ENCODE peak calls at places on chromosomes 3 and 15, in ten cellular contexts. D, Y, W, R, T, H, J, B, K and Z are unnamed samples.

GRCh38 chr3:52176188-52176752 is 21.7 kb upstream of the ALAS1 start:
- DNase-seq in D (no peak), Y (no peak), W (no peak), R (peak; percentile 46), T (no peak), H (no peak), J (no peak), B (no peak), K (no peak), Z (no peak)

GRCh38 chr3:21920431-21920830 is 169.4 kb upstream of the ZNF385D start:
- DNase-seq in D (no peak), Y (no peak), W (no peak), R (no peak), T (no peak), H (peak; percentile 66), J (no peak), B (no peak), K (no peak), Z (no peak)

GRCh38 chr15:58505581-58505980 is 73.8 kb downstream of the LIPC start:
- DNase-seq in D (no peak), Y (no peak), W (no peak), R (no peak), T (no peak), H (no peak), J (no peak), B (no peak), K (no peak), Z (no peak)

GRCh38 chr15:87287156-87287555 is 969.4 kb downstream of the NTRK3 start:
- DNase-seq in D (no peak), Y (no peak), W (no peak), R (no peak), T (no peak), H (peak; percentile 98), J (no peak), B (no peak), K (no peak), Z (no peak)

GRCh38 chr3:188437921-188438320 is 284.0 kb downstream of the LPP start:
- DNase-seq in D (no peak), Y (no peak), W (no peak), R (no peak), T (no peak), H (peak; percentile 65), J (no peak), B (no peak), K (no peak), Z (no peak)

GRCh38 chr15:73658645-73659044 is 25.5 kb upstream of the NPTN start:
- DNase-seq in D (no peak), Y (no peak), W (no peak), R (no peak), T (no peak), H (no peak), J (no peak), B (no peak), K (no peak), Z (no peak)

GRCh38 chr3:187327827-187328226 is 36.3 kb upstream of the MASP1 start:
- DNase-seq in D (no peak), Y (no peak), W (no peak), R (no peak), T (no peak), H (no peak), J (no peak), B (no peak), K (no peak), Z (no peak)

GRCh38 chr3:27596920-27597319 is 112.7 kb upstream of the SLC4A7 start:
- DNase-seq in D (no peak), Y (no peak), W (no peak), R (no peak), T (no peak), H (no peak), J (no peak), B (no peak), K (no peak), Z (no peak)

GRCh38 chr15:37101634-37102314 is 1.4 kb upstream of the MEIS2 start:
- DNase-seq in D (peak; percentile 81), Y (peak; percentile 73), W (peak; percentile 56), R (peak; percentile 93), T (peak; percentile 61), H (peak; percentile 53), J (peak; percentile 64), B (peak; percentile 81), K (no peak), Z (peak; percentile 48)

GRCh38 chr15:39127151-39127815 is 453.6 kb upstream of the THBS1 start:
- DNase-seq in D (no peak), Y (no peak), W (no peak), R (no peak), T (no peak), H (no peak), J (no peak), B (no peak), K (no peak), Z (no peak)

GRCh38 chr3:176939022-176939817 is 258.1 kb downstream of the TBL1XR1 start:
- DNase-seq in D (peak; percentile 25), Y (no peak), W (peak; percentile 62), R (no peak), T (peak; percentile 33), H (peak; percentile 87), J (peak; percentile 78), B (no peak), K (no peak), Z (peak; percentile 36)

GRCh38 chr3:133532951-133533350 is 40.5 kb upstream of the CDV3 start:
- DNase-seq in D (no peak), Y (no peak), W (no peak), R (no peak), T (no peak), H (no peak), J (no peak), B (no peak), K (no peak), Z (no peak)

GRCh38 chr3:165874663-165875489 is 37.7 kb upstream of the BCHE start:
- DNase-seq in D (no peak), Y (no peak), W (no peak), R (no peak), T (no peak), H (no peak), J (no peak), B (no peak), K (no peak), Z (no peak)

GRCh38 chr15:77402740-77403379 is 17.0 kb downstream of the PEAK1 start:
- DNase-seq in D (no peak), Y (no peak), W (no peak), R (no peak), T (no peak), H (no peak), J (no peak), B (no peak), K (no peak), Z (no peak)

GRCh38 chr3:20057612-20058180 is 17.4 kb downstream of the KAT2B start:
- DNase-seq in D (no peak), Y (no peak), W (peak; percentile 41), R (no peak), T (no peak), H (no peak), J (no peak), B (no peak), K (no peak), Z (no peak)